ENCODE peak calls at places on chromosome 1, in ten cellular contexts. F, I, P, O, E, J, G, H, Q and Z are unnamed samples.

GRCh38 chr1:12486401-12487005 is 131.5 kb downstream of the DHRS3 start:
- DNase-seq in O (no peak), Q (no peak), F (no peak), G (no peak), H (no peak), I (no peak), J (no peak), E (no peak), P (no peak), Z (no peak)

GRCh38 chr1:199083680-199084079 is 444.8 kb downstream of the PTPRC start:
- DNase-seq in J (no peak), F (no peak), E (no peak), O (no peak), H (no peak), Q (no peak), G (no peak), I (no peak), P (no peak), Z (no peak)

GRCh38 chr1:5611431-5611830 is 380.8 kb downstream of the NPHP4 start:
- DNase-seq in Q (no peak), P (no peak), J (no peak), G (no peak), E (no peak), O (no peak), F (no peak), H (no peak), I (no peak), Z (no peak)

GRCh38 chr1:30856260-30856790 is 52.2 kb downstream of the SDC3 start:
- DNase-seq in J (no peak), F (no peak), O (peak), I (no peak), H (no peak), E (no peak), P (no peak), Q (peak), G (no peak), Z (no peak)

GRCh38 chr1:30283199-30283962 is 440.0 kb downstream of the MATN1 start:
- DNase-seq in I (no peak), E (no peak), H (no peak), F (no peak), O (no peak), P (no peak), Q (no peak), J (no peak), G (peak), Z (no peak)

GRCh38 chr1:241600496-241600901 is 39.7 kb downstream of the CHML start:
- DNase-seq in E (no peak), I (no peak), F (no peak), G (no peak), Q (no peak), O (no peak), H (no peak), J (no peak), P (no peak), Z (no peak)

GRCh38 chr1:90175490-90176157 is 180.7 kb downstream of the ZNF326 start:
- DNase-seq in E (no peak), Q (no peak), G (no peak), F (no peak), J (no peak), P (no peak), I (no peak), O (peak), H (no peak), Z (no peak)

GRCh38 chr1:39609618-39610331 is 29.7 kb downstream of the HEYL start:
- DNase-seq in P (peak), O (peak), E (peak), H (peak), Q (peak), G (peak), F (peak), I (peak), J (peak), Z (peak)